ENCODE peak calls at places on chromosomes 1 and 21, in five cellular contexts. One of them, this sample, is unnamed.

GRCh38 chr21:44836666-44837471 is 19.0 kb upstream of the SUMO3 start:
- DNase-seq in stomach: no peak
- DNase-seq in psoas muscle: peak; percentile 45
- DNase-seq in left ventricle myocardium inferior: no peak
- DNase-seq in iPS DF 6.9: no peak
- DNase-seq in this sample: no peak

GRCh38 chr1:46285730-46286477 is 17.5 kb downstream of the LRRC41 start:
- DNase-seq in iPS DF 6.9: no peak
- DNase-seq in stomach: no peak
- DNase-seq in psoas muscle: peak; percentile 90
- DNase-seq in left ventricle myocardium inferior: no peak
- DNase-seq in this sample: peak; percentile 87

GRCh38 chr21:45611296-45611695 is 32.2 kb upstream of the PCBP3 start:
- DNase-seq in left ventricle myocardium inferior: no peak
- DNase-seq in iPS DF 6.9: no peak
- DNase-seq in stomach: no peak
- DNase-seq in psoas muscle: no peak
- DNase-seq in this sample: no peak

GRCh38 chr1:174692313-174692712 is 244.5 kb downstream of the GPR52 start:
- DNase-seq in iPS DF 6.9: no peak
- DNase-seq in stomach: no peak
- DNase-seq in psoas muscle: no peak
- DNase-seq in left ventricle myocardium inferior: no peak
- DNase-seq in this sample: no peak

GRCh38 chr1:99527078-99527477 is 118.8 kb upstream of the PALMD start:
- DNase-seq in left ventricle myocardium inferior: no peak
- DNase-seq in psoas muscle: no peak
- DNase-seq in stomach: no peak
- DNase-seq in iPS DF 6.9: no peak
- DNase-seq in this sample: no peak

GRCh38 chr1:87915771-87916170 is 587.1 kb downstream of the LMO4 start:
- DNase-seq in stomach: no peak
- DNase-seq in iPS DF 6.9: no peak
- DNase-seq in psoas muscle: no peak
- DNase-seq in left ventricle myocardium inferior: no peak
- DNase-seq in this sample: no peak

GRCh38 chr1:204637985-204638356 is 47.6 kb downstream of the LRRN2 start:
- DNase-seq in stomach: no peak
- DNase-seq in left ventricle myocardium inferior: no peak
- DNase-seq in psoas muscle: no peak
- DNase-seq in iPS DF 6.9: no peak
- DNase-seq in this sample: no peak

GRCh38 chr1:34786521-34787325 is 5.7 kb downstream of the GJB3 start:
- DNase-seq in psoas muscle: peak; percentile 67
- DNase-seq in stomach: peak; percentile 84
- DNase-seq in left ventricle myocardium inferior: peak; percentile 70
- DNase-seq in iPS DF 6.9: peak; percentile 61
- DNase-seq in this sample: no peak

GRCh38 chr1:221230605-221231004 is 351.4 kb downstream of the HLX start:
- DNase-seq in psoas muscle: no peak
- DNase-seq in left ventricle myocardium inferior: no peak
- DNase-seq in stomach: no peak
- DNase-seq in iPS DF 6.9: no peak
- DNase-seq in this sample: peak; percentile 15

GRCh38 chr1:47189844-47190562 is at the start of gene PDZK1IP1:
- DNase-seq in psoas muscle: peak; percentile 95
- DNase-seq in stomach: peak; percentile 96
- DNase-seq in iPS DF 6.9: no peak
- DNase-seq in left ventricle myocardium inferior: peak; percentile 81
- DNase-seq in this sample: peak; percentile 85

GRCh38 chr1:55195523-55196233 is 19.5 kb downstream of the USP24 start:
- DNase-seq in stomach: no peak
- DNase-seq in psoas muscle: no peak
- DNase-seq in iPS DF 6.9: no peak
- DNase-seq in left ventricle myocardium inferior: no peak
- DNase-seq in this sample: no peak

GRCh38 chr1:153615406-153615805 is 719 bp downstream of the S100A14 start:
- DNase-seq in psoas muscle: no peak
- DNase-seq in iPS DF 6.9: no peak
- DNase-seq in stomach: no peak
- DNase-seq in left ventricle myocardium inferior: no peak
- DNase-seq in this sample: no peak

GRCh38 chr1:209641216-209642181 is 10.7 kb downstream of the LAMB3 start:
- DNase-seq in psoas muscle: peak; percentile 92
- DNase-seq in stomach: no peak
- DNase-seq in left ventricle myocardium inferior: peak; percentile 91
- DNase-seq in iPS DF 6.9: no peak
- DNase-seq in this sample: peak; percentile 86

GRCh38 chr1:29475256-29475800 is 239.0 kb downstream of the PTPRU start:
- DNase-seq in psoas muscle: no peak
- DNase-seq in stomach: peak; percentile 21
- DNase-seq in left ventricle myocardium inferior: no peak
- DNase-seq in iPS DF 6.9: no peak
- DNase-seq in this sample: no peak

GRCh38 chr1:187928288-187928687 is 1099.5 kb downstream of the PLA2G4A start:
- DNase-seq in iPS DF 6.9: no peak
- DNase-seq in psoas muscle: no peak
- DNase-seq in stomach: no peak
- DNase-seq in left ventricle myocardium inferior: no peak
- DNase-seq in this sample: no peak

GRCh38 chr1:99457381-99458165 is 188.3 kb upstream of the PALMD start:
- DNase-seq in psoas muscle: no peak
- DNase-seq in left ventricle myocardium inferior: no peak
- DNase-seq in stomach: no peak
- DNase-seq in iPS DF 6.9: no peak
- DNase-seq in this sample: no peak

GRCh38 chr1:153933955-153934354 is 11.2 kb upstream of the GATAD2B start:
- DNase-seq in psoas muscle: no peak
- DNase-seq in stomach: no peak
- DNase-seq in left ventricle myocardium inferior: no peak
- DNase-seq in iPS DF 6.9: no peak
- DNase-seq in this sample: peak; percentile 6

GRCh38 chr1:8222789-8223188 is 95.1 kb upstream of the SLC45A1 start:
- DNase-seq in psoas muscle: no peak
- DNase-seq in stomach: no peak
- DNase-seq in left ventricle myocardium inferior: no peak
- DNase-seq in iPS DF 6.9: no peak
- DNase-seq in this sample: no peak
- H3K27ac ChIP-seq in psoas muscle: no peak overlapping the region
- H3K27ac ChIP-seq in stomach: no peak overlapping the region
- H3K27ac ChIP-seq in left ventricle myocardium inferior: no peak overlapping the region
- H3K27ac ChIP-seq in iPS DF 6.9: no peak overlapping the region
- H3K27ac ChIP-seq in this sample: no peak overlapping the region

GRCh38 chr1:114508386-114508898 is 2.6 kb downstream of the TRIM33 start:
- DNase-seq in stomach: no peak
- DNase-seq in left ventricle myocardium inferior: no peak
- DNase-seq in psoas muscle: no peak
- DNase-seq in iPS DF 6.9: no peak
- DNase-seq in this sample: no peak
- H3K4me3 ChIP-seq in stomach: peak overlapping the region; percentile 95
- H3K4me3 ChIP-seq in left ventricle myocardium inferior: peak overlapping the region; percentile 97
- H3K4me3 ChIP-seq in psoas muscle: peak overlapping the region; percentile 93
- H3K4me3 ChIP-seq in iPS DF 6.9: no peak overlapping the region
- H3K4me3 ChIP-seq in this sample: no peak overlapping the region

DNA sequence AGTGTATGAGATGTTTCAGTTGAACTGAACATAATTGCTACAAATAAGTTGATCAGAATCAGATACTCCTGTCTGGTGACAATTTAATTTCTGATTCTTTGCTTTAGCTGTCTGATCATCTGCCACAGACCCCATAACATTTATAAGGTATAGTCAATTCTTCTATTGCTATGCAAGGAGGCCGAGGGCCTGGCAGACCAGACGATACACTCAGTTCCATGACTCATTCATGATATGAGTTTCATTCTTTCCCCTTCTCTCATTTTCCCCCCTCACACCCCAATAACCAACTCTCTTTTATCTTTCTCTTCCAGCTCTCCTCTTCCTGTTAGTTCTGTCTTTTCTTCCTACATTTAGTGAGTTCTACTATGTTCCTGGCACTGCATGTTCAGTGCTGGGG is 236.8 kb downstream of the PAPPA2 start:
- DNase-seq in left ventricle myocardium inferior: no peak
- DNase-seq in psoas muscle: no peak
- DNase-seq in iPS DF 6.9: no peak
- DNase-seq in stomach: no peak
- DNase-seq in this sample: no peak
- H3K4me1 ChIP-seq in left ventricle myocardium inferior: peaks cover 4% of the 10 kb centered on the region
- H3K4me1 ChIP-seq in psoas muscle: peaks cover 18% of the 10 kb centered on the region
- H3K4me1 ChIP-seq in iPS DF 6.9: peaks cover 2% of the 10 kb centered on the region
- H3K4me1 ChIP-seq in stomach: no peaks in the 10 kb centered on the region
- H3K4me1 ChIP-seq in this sample: peaks cover 22% of the 10 kb centered on the region

GRCh38 chr1:25692560-25692959 is 76.0 kb downstream of the MAN1C1 start:
- DNase-seq in iPS DF 6.9: no peak
- DNase-seq in psoas muscle: no peak
- DNase-seq in stomach: no peak
- DNase-seq in left ventricle myocardium inferior: no peak
- DNase-seq in this sample: no peak
- H3K27ac ChIP-seq in iPS DF 6.9: no peak overlapping the region
- H3K27ac ChIP-seq in psoas muscle: no peak overlapping the region
- H3K27ac ChIP-seq in stomach: no peak overlapping the region
- H3K27ac ChIP-seq in left ventricle myocardium inferior: no peak overlapping the region
- H3K27ac ChIP-seq in this sample: no peak overlapping the region

DNA sequence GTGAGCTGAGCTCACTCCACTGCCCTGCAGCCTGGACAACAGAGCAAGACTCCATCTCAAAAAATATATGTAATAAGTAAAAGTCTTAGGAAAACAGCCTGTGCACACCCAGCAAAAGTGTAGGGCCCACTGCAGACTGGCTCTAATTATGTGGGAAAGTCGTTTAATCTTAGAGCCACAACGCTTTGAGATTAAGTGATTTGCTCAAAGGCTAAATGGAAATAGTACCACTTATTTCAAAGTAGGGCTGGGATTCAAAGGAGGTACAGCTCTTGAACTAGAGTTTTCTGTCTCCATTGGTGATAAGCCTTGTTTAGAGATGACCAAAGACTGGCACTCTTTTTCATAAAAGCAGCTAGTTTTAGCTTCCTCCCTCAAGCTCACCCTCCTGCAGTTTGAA is 2.2 kb downstream of the TACSTD2 start:
- DNase-seq in iPS DF 6.9: no peak
- DNase-seq in stomach: no peak
- DNase-seq in psoas muscle: no peak
- DNase-seq in left ventricle myocardium inferior: no peak
- DNase-seq in this sample: no peak
- H3K4me3 ChIP-seq in iPS DF 6.9: no peak overlapping the region
- H3K4me3 ChIP-seq in stomach: no peak overlapping the region
- H3K4me3 ChIP-seq in psoas muscle: no peak overlapping the region
- H3K4me3 ChIP-seq in left ventricle myocardium inferior: no peak overlapping the region
- H3K4me3 ChIP-seq in this sample: no peak overlapping the region

DNA sequence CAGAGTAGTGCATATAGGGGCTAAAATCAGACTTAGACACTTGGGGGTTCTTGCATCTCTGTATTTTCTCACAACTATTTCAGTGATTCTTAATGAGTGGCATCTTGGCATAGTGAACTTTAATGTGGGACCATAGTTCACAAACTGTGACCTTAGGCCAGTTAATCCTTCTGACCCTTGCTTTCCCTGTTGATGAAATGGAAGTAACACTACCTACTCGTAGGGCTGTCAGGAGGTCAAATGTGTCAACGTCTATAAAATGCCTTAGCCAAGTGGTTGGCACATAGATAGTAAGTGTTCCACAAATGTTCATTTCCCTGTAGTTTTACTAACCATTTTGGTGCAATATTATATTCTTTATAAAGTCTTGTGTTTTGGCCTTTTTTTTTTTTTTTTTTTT is 49.4 kb downstream of the DYRK1A start:
- DNase-seq in stomach: no peak
- DNase-seq in psoas muscle: no peak
- DNase-seq in iPS DF 6.9: no peak
- DNase-seq in left ventricle myocardium inferior: no peak
- DNase-seq in this sample: no peak
- H3K4me1 ChIP-seq in stomach: peaks cover 26% of the 10 kb centered on the region
- H3K4me1 ChIP-seq in psoas muscle: peaks cover 97% of the 10 kb centered on the region
- H3K4me1 ChIP-seq in iPS DF 6.9: peaks cover 3% of the 10 kb centered on the region
- H3K4me1 ChIP-seq in left ventricle myocardium inferior: peaks cover 100% of the 10 kb centered on the region
- H3K4me1 ChIP-seq in this sample: peaks cover 92% of the 10 kb centered on the region

GRCh38 chr1:52008074-52008809 is 17.7 kb upstream of the RAB3B start:
- DNase-seq in left ventricle myocardium inferior: no peak
- DNase-seq in iPS DF 6.9: no peak
- DNase-seq in stomach: no peak
- DNase-seq in psoas muscle: no peak
- DNase-seq in this sample: no peak
- H3K27ac ChIP-seq in left ventricle myocardium inferior: no peak overlapping the region
- H3K27ac ChIP-seq in iPS DF 6.9: no peak overlapping the region
- H3K27ac ChIP-seq in stomach: no peak overlapping the region
- H3K27ac ChIP-seq in psoas muscle: no peak overlapping the region
- H3K27ac ChIP-seq in this sample: no peak overlapping the region

DNA sequence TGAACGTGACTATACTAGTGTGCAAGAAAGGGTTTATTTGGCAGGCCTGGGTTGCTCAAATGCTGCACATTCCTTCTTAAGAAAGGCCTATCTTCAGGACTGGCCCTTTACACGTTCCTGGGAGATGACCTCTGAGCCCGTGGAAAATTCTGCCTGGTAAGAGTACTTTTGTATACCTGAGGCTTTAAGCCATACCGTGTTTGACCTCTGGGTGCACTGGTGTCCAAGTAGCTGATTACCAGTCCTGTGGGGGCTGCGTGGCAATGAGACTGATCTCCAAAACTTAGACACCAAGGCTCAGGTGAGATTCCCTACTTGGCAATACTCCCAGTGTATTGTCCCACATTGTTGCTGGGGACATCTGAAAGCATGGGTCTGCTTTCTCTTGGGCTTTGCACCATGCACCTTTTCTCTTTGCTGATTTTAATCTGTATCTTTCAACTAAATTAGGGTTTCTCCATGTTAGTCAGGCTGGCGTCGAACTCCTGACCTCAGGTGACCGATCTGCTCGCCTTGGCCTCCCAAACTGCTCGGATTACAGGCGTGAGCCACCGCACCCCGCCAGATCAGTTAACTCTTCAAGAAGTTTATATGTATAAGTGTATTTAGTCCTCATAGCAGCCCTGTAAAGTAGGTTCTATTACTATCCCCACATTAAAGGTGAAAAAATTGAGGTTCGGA is 44.5 kb downstream of the TRIM33 start:
- DNase-seq in iPS DF 6.9: no peak
- DNase-seq in stomach: no peak
- DNase-seq in psoas muscle: no peak
- DNase-seq in left ventricle myocardium inferior: no peak
- DNase-seq in this sample: no peak
- H3K4me3 ChIP-seq in iPS DF 6.9: no peak overlapping the region
- H3K4me3 ChIP-seq in stomach: no peak overlapping the region
- H3K4me3 ChIP-seq in psoas muscle: no peak overlapping the region
- H3K4me3 ChIP-seq in left ventricle myocardium inferior: no peak overlapping the region
- H3K4me3 ChIP-seq in this sample: no peak overlapping the region